ENCODE peak calls at places on chromosomes 4 and X, in eight cellular contexts. One of them, this sample, is unnamed.

GRCh38 chrX:70421618-70422017 is 1.5 kb upstream of the GDPD2 start:
- DNase-seq in HFFc6: no peak
- DNase-seq in stimulated activated CD8-positive, alpha-beta memory T cell treated with anti-CD3 and anti-CD28 coated beads, Interleukin-12 subunit alpha, Interleukin-12 subunit beta, amount 100 ng/mL, for 1 hour: no peak
- DNase-seq in BJ: no peak
- DNase-seq in A673: no peak
- DNase-seq in ovary: no peak
- DNase-seq in hepatocyte: no peak
- DNase-seq in Ammon's horn: peak; percentile 62
- DNase-seq in this sample: no peak

GRCh38 chr4:132063829-132064228 is 1085.3 kb upstream of the PCDH10 start:
- DNase-seq in HFFc6: no peak
- DNase-seq in BJ: no peak
- DNase-seq in Ammon's horn: no peak
- DNase-seq in A673: peak; percentile 45
- DNase-seq in hepatocyte: no peak
- DNase-seq in ovary: no peak
- DNase-seq in stimulated activated CD8-positive, alpha-beta memory T cell treated with anti-CD3 and anti-CD28 coated beads, Interleukin-12 subunit alpha, Interleukin-12 subunit beta, amount 100 ng/mL, for 1 hour: no peak
- DNase-seq in this sample: peak; percentile 1

GRCh38 chr4:5710962-5711478 is at the start of gene EVC:
- DNase-seq in HFFc6: peak; percentile 68
- DNase-seq in hepatocyte: peak; percentile 82
- DNase-seq in stimulated activated CD8-positive, alpha-beta memory T cell treated with anti-CD3 and anti-CD28 coated beads, Interleukin-12 subunit alpha, Interleukin-12 subunit beta, amount 100 ng/mL, for 1 hour: no peak
- DNase-seq in BJ: no peak
- DNase-seq in Ammon's horn: peak; percentile 43
- DNase-seq in ovary: peak; percentile 87
- DNase-seq in A673: peak; percentile 89
- DNase-seq in this sample: peak; percentile 36

GRCh38 chrX:87517571-87518141 is at the start of gene KLHL4:
- DNase-seq in hepatocyte: peak; percentile 62
- DNase-seq in HFFc6: no peak
- DNase-seq in stimulated activated CD8-positive, alpha-beta memory T cell treated with anti-CD3 and anti-CD28 coated beads, Interleukin-12 subunit alpha, Interleukin-12 subunit beta, amount 100 ng/mL, for 1 hour: no peak
- DNase-seq in ovary: peak; percentile 23
- DNase-seq in BJ: no peak
- DNase-seq in A673: peak; percentile 3
- DNase-seq in Ammon's horn: peak; percentile 69
- DNase-seq in this sample: peak; percentile 38

GRCh38 chr4:153249199-153250154 is 45.2 kb downstream of the TRIM2 start:
- DNase-seq in BJ: no peak
- DNase-seq in A673: peak; percentile 94
- DNase-seq in hepatocyte: peak; percentile 95
- DNase-seq in Ammon's horn: peak; percentile 76
- DNase-seq in stimulated activated CD8-positive, alpha-beta memory T cell treated with anti-CD3 and anti-CD28 coated beads, Interleukin-12 subunit alpha, Interleukin-12 subunit beta, amount 100 ng/mL, for 1 hour: peak; percentile 68
- DNase-seq in ovary: peak; percentile 71
- DNase-seq in HFFc6: peak; percentile 57
- DNase-seq in this sample: peak; percentile 10

GRCh38 chrX:41984628-41985027 is 61.3 kb upstream of the CASK start:
- DNase-seq in A673: no peak
- DNase-seq in ovary: no peak
- DNase-seq in BJ: peak; percentile 4
- DNase-seq in hepatocyte: peak; percentile 37
- DNase-seq in HFFc6: no peak
- DNase-seq in Ammon's horn: no peak
- DNase-seq in stimulated activated CD8-positive, alpha-beta memory T cell treated with anti-CD3 and anti-CD28 coated beads, Interleukin-12 subunit alpha, Interleukin-12 subunit beta, amount 100 ng/mL, for 1 hour: no peak
- DNase-seq in this sample: no peak

GRCh38 chrX:154748712-154749339 is 2.1 kb downstream of the GAB3 start:
- DNase-seq in hepatocyte: peak; percentile 52
- DNase-seq in Ammon's horn: peak; percentile 64
- DNase-seq in stimulated activated CD8-positive, alpha-beta memory T cell treated with anti-CD3 and anti-CD28 coated beads, Interleukin-12 subunit alpha, Interleukin-12 subunit beta, amount 100 ng/mL, for 1 hour: no peak
- DNase-seq in ovary: peak; percentile 43
- DNase-seq in HFFc6: peak; percentile 24
- DNase-seq in A673: peak; percentile 77
- DNase-seq in BJ: no peak
- DNase-seq in this sample: no peak

GRCh38 chr4:69830529-69831269 is 29.2 kb downstream of the SULT1E1 start:
- DNase-seq in Ammon's horn: no peak
- DNase-seq in hepatocyte: peak; percentile 76
- DNase-seq in ovary: no peak
- DNase-seq in HFFc6: no peak
- DNase-seq in BJ: no peak
- DNase-seq in A673: peak; percentile 11
- DNase-seq in stimulated activated CD8-positive, alpha-beta memory T cell treated with anti-CD3 and anti-CD28 coated beads, Interleukin-12 subunit alpha, Interleukin-12 subunit beta, amount 100 ng/mL, for 1 hour: no peak
- DNase-seq in this sample: no peak

GRCh38 chrX:33032700-33033099 is 178.6 kb downstream of the DMD start:
- DNase-seq in hepatocyte: no peak
- DNase-seq in A673: no peak
- DNase-seq in HFFc6: no peak
- DNase-seq in stimulated activated CD8-positive, alpha-beta memory T cell treated with anti-CD3 and anti-CD28 coated beads, Interleukin-12 subunit alpha, Interleukin-12 subunit beta, amount 100 ng/mL, for 1 hour: no peak
- DNase-seq in ovary: no peak
- DNase-seq in Ammon's horn: no peak
- DNase-seq in BJ: no peak
- DNase-seq in this sample: no peak

GRCh38 chrX:3820170-3820569 is 106.7 kb upstream of the PRKX start:
- DNase-seq in stimulated activated CD8-positive, alpha-beta memory T cell treated with anti-CD3 and anti-CD28 coated beads, Interleukin-12 subunit alpha, Interleukin-12 subunit beta, amount 100 ng/mL, for 1 hour: no peak
- DNase-seq in A673: no peak
- DNase-seq in hepatocyte: peak; percentile 36
- DNase-seq in BJ: peak; percentile 17
- DNase-seq in HFFc6: peak; percentile 74
- DNase-seq in Ammon's horn: no peak
- DNase-seq in ovary: no peak
- DNase-seq in this sample: peak; percentile 51

GRCh38 chr4:23234716-23235115 is 542.0 kb downstream of the GBA3 start:
- DNase-seq in ovary: no peak
- DNase-seq in A673: no peak
- DNase-seq in hepatocyte: no peak
- DNase-seq in stimulated activated CD8-positive, alpha-beta memory T cell treated with anti-CD3 and anti-CD28 coated beads, Interleukin-12 subunit alpha, Interleukin-12 subunit beta, amount 100 ng/mL, for 1 hour: no peak
- DNase-seq in HFFc6: no peak
- DNase-seq in BJ: no peak
- DNase-seq in Ammon's horn: no peak
- DNase-seq in this sample: no peak

GRCh38 chr4:79255793-79256192 is 70.1 kb downstream of the NAA11 start:
- DNase-seq in hepatocyte: no peak
- DNase-seq in Ammon's horn: no peak
- DNase-seq in BJ: no peak
- DNase-seq in HFFc6: no peak
- DNase-seq in A673: no peak
- DNase-seq in ovary: no peak
- DNase-seq in stimulated activated CD8-positive, alpha-beta memory T cell treated with anti-CD3 and anti-CD28 coated beads, Interleukin-12 subunit alpha, Interleukin-12 subunit beta, amount 100 ng/mL, for 1 hour: no peak
- DNase-seq in this sample: no peak

GRCh38 chr4:16967722-16968121 is 69.3 kb upstream of the LDB2 start:
- DNase-seq in stimulated activated CD8-positive, alpha-beta memory T cell treated with anti-CD3 and anti-CD28 coated beads, Interleukin-12 subunit alpha, Interleukin-12 subunit beta, amount 100 ng/mL, for 1 hour: no peak
- DNase-seq in BJ: peak; percentile 51
- DNase-seq in ovary: peak; percentile 31
- DNase-seq in hepatocyte: no peak
- DNase-seq in A673: no peak
- DNase-seq in HFFc6: peak; percentile 82
- DNase-seq in Ammon's horn: peak; percentile 13
- DNase-seq in this sample: no peak

This sample was measured in AG04450.